ENCODE peak calls at places on chromosomes 7 and 10, in five cellular contexts. P, Q, H, R and W are unnamed samples.

GRCh38 chr7:27175005-27175625 is 995 bp upstream of the HOXA10 start:
- DNase-seq in P (no peak), Q (no peak), H (no peak), R (peak; percentile 58), W (no peak)

GRCh38 chr10:32114500-32114899 is 58.3 kb upstream of the KIF5B start:
- DNase-seq in P (no peak), Q (no peak), H (no peak), R (no peak), W (no peak)

GRCh38 chr7:28800150-28800549 is 158.0 kb downstream of the TRIL start:
- DNase-seq in P (no peak), Q (no peak), H (no peak), R (no peak), W (no peak)

GRCh38 chr7:140904081-140904480 is 20.6 kb downstream of the BRAF start:
- DNase-seq in P (no peak), Q (no peak), H (no peak), R (no peak), W (no peak)

GRCh38 chr10:82150123-82150900 is 275.3 kb downstream of the NRG3 start:
- DNase-seq in P (peak; percentile 7), Q (peak; percentile 68), H (no peak), R (peak; percentile 32), W (peak; percentile 5)

GRCh38 chr7:11767148-11767547 is 64.8 kb downstream of the THSD7A start:
- DNase-seq in P (no peak), Q (no peak), H (no peak), R (no peak), W (no peak)

GRCh38 chr7:135147899-135148721 is at the start of gene TMEM140:
- DNase-seq in P (peak; percentile 54), Q (no peak), H (no peak), R (no peak), W (peak; percentile 59)

GRCh38 chr10:53754851-53755250 is 982.3 kb upstream of the MBL2 start:
- DNase-seq in P (no peak), Q (no peak), H (peak; percentile 7), R (no peak), W (no peak)

GRCh38 chr10:95861401-95861800 is 46.4 kb upstream of the CC2D2B start:
- DNase-seq in P (no peak), Q (no peak), H (no peak), R (no peak), W (no peak)

GRCh38 chr10:22427890-22428571 is 82.7 kb downstream of the SPAG6 start:
- DNase-seq in P (no peak), Q (no peak), H (no peak), R (no peak), W (no peak)

GRCh38 chr7:22853674-22854157 is 31.1 kb upstream of the TOMM7 start:
- DNase-seq in P (no peak), Q (no peak), H (no peak), R (no peak), W (no peak)

GRCh38 chr10:31912289-31912688 is 16.3 kb downstream of the ARHGAP12 start:
- DNase-seq in P (no peak), Q (no peak), H (no peak), R (no peak), W (no peak)

GRCh38 chr7:17434191-17434590 is 135.7 kb downstream of the AHR start:
- DNase-seq in P (no peak), Q (no peak), H (no peak), R (no peak), W (no peak)

GRCh38 chr10:14397069-14397468 is 66.3 kb upstream of the FRMD4A start:
- DNase-seq in P (no peak), Q (peak; percentile 76), H (no peak), R (no peak), W (no peak)

GRCh38 chr7:35975851-35976454 is 175.1 kb downstream of the SEPTIN7 start:
- DNase-seq in P (peak; percentile 45), Q (no peak), H (peak; percentile 53), R (no peak), W (peak; percentile 68)

GRCh38 chr7:143884978-143885559 is 16.9 kb downstream of the TCAF1 start:
- DNase-seq in P (peak; percentile 87), Q (peak; percentile 66), H (peak; percentile 62), R (no peak), W (peak; percentile 89)

GRCh38 chr7:137206770-137207169 is 136.8 kb downstream of the PTN start:
- DNase-seq in P (no peak), Q (no peak), H (no peak), R (no peak), W (no peak)

GRCh38 chr7:66950763-66951162 is 29.7 kb downstream of the TMEM248 start:
- DNase-seq in P (no peak), Q (no peak), H (no peak), R (no peak), W (no peak)

GRCh38 chr7:38318803-38319416 is 45.5 kb upstream of the TARP start:
- DNase-seq in P (peak; percentile 68), Q (no peak), H (no peak), R (no peak), W (peak; percentile 69)

GRCh38 chr7:29146082-29146706 is at the start of gene CPVL:
- DNase-seq in P (no peak), Q (peak; percentile 89), H (peak; percentile 46), R (peak; percentile 71), W (no peak)

GRCh38 chr10:96257944-96258343 is 13.4 kb downstream of the BLNK start:
- DNase-seq in P (no peak), Q (no peak), H (no peak), R (no peak), W (no peak)

GRCh38 chr10:119643306-119644214 is 7.6 kb upstream of the BAG3 start:
- DNase-seq in P (no peak), Q (no peak), H (no peak), R (no peak), W (no peak)

GRCh38 chr7:103076767-103077166 is 1.8 kb downstream of the ARMC10 start:
- DNase-seq in P (no peak), Q (peak; percentile 90), H (no peak), R (no peak), W (no peak)

GRCh38 chr10:90930070-90930837 is 9.4 kb upstream of the ANKRD1 start:
- DNase-seq in P (no peak), Q (no peak), H (no peak), R (no peak), W (no peak)

GRCh38 chr10:98338896-98339295 is 70.9 kb upstream of the LOXL4 start:
- DNase-seq in P (no peak), Q (no peak), H (no peak), R (no peak), W (no peak)

GRCh38 chr10:34464000-34464399 is 351.1 kb downstream of the PARD3 start:
- DNase-seq in P (no peak), Q (no peak), H (no peak), R (no peak), W (no peak)

GRCh38 chr7:134364619-134365037 is 47.9 kb upstream of the SLC35B4 start:
- DNase-seq in P (no peak), Q (no peak), H (no peak), R (no peak), W (no peak)

GRCh38 chr7:2159176-2159520 is 73.6 kb downstream of the MAD1L1 start:
- DNase-seq in P (no peak), Q (peak; percentile 54), H (no peak), R (peak; percentile 28), W (no peak)

DNA sequence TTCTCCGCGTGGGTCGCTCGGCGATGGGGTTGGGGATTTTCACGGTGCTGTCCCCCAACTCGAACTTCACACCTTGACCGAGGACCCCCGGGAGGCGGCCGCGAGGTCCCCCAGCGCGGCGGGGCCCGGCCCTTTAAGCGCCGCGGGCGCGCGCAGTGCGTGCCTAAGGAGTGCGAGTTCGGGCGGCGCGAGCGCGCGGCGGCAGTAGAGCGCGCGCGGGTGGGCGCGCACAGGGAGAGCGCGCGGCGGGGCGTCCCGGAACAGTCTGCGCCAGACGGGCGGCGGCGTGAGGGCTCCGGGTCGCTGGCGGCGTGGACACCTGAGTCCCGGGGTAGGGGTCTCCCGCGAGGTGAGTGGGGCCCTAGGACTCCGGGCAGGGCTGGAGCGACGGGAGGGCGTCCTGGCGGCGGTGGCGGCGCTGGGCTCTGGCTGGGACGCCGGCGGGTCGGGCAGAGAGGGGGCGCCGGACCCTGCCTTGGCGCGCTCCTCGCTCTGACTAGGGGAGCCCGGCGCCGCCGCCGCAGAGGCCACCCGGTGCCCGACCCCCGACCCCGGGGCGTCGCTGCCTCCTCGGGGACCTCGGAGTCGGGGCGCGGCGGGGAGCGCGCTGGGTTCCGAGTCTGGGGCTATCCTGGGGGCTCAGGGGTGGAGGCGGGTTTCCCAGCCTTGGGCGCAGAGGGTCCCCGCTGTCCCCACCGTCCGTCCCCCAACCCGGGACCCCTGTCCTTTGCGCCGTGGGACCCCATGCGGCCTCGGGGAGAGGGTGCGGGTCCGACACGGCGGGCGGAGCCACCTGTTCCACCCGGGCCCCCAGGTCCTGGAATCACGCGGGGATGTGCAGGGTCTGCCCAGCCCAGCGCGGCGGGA is at the start of gene PROSER2:
- DNase-seq in P (no peak), Q (peak; percentile 88), H (peak; percentile 45), R (peak; percentile 85), W (peak; percentile 58)
- TF ChIP-seq CTCF in P (no peak), Q (no peak), H (peak; percentile 29), R (no peak), W (no peak)

DNA sequence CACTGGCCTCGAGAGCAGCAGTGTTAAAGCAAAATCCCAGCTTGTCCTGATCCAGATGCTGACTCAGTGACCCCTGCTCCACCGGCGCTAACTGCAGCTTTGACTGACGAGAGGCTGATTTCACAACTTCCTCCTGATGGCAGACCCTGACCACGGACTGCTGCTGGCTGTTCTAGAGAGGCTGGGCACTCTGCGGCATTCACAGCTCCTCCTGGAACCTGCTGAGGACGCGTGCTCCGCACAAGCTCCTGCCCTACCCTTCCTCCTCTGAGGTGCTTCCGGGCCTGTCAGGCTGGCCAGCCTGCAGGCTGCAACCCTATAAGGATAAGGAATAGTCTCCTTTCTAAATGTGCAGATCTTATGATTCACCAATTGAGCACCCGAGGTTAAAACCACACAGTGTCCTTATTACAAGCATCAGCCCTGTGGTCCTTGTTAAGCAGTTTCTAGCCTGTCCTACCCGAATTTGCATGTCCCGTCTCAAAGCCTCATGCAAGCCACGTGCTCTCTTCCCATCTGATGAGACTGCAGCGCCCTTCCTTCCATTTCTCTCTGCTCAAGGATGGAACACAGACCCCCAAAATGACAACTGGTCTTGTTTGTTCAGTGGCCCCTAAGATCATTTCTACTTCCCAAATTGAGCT is 35.5 kb upstream of the NCAPG2 start:
- DNase-seq in P (no peak), Q (peak; percentile 79), H (no peak), R (no peak), W (no peak)
- TF ChIP-seq CTCF in P (no peak), Q (no peak), H (no peak), R (no peak), W (no peak)

GRCh38 chr10:102379383-102379782 is 16.1 kb upstream of the NFKB2 start:
- DNase-seq in P (no peak), Q (no peak), H (no peak), R (no peak), W (no peak)

GRCh38 chr10:102382871-102383270 is 12.6 kb upstream of the NFKB2 start:
- DNase-seq in P (no peak), Q (no peak), H (no peak), R (no peak), W (no peak)

GRCh38 chr10:102381983-102382382 is 13.5 kb upstream of the NFKB2 start:
- DNase-seq in P (no peak), Q (no peak), H (no peak), R (peak; percentile 51), W (no peak)

GRCh38 chr10:102384606-102385429 is 10.7 kb upstream of the NFKB2 start:
- DNase-seq in P (no peak), Q (no peak), H (no peak), R (no peak), W (no peak)

GRCh38 chr10:102384053-102384452 is 11.5 kb upstream of the NFKB2 start:
- DNase-seq in P (no peak), Q (no peak), H (no peak), R (no peak), W (no peak)
- TF ChIP-seq CTCF in P (no peak), Q (no peak), H (peak; percentile 41), R (no peak), W (no peak)

GRCh38 chr7:8435120-8435519 is 1.7 kb downstream of the NXPH1 start:
- DNase-seq in P (no peak), Q (peak; percentile 67), H (no peak), R (no peak), W (no peak)
- TF ChIP-seq CTCF in P (no peak), Q (no peak), H (no peak), R (no peak), W (no peak)